ENCODE peak calls at places on chromosomes 4 and X, in five cellular contexts. O is activated effector memory CD4-positive, alpha-beta T cell treated with anti-CD3 and anti-CD28 coated beads, Interleukin-2, amount 50 U/mL, for 16 hours; G is posterior vena cava; S is activated T-cell treated with anti-CD3 and anti-CD28 coated beads, Interleukin-2, amount 50 U/mL, for 72 hours; Y is neural crest cell. D is an unnamed sample.

GRCh38 chrX:65508851-65509250 is 25.7 kb downstream of the LAS1L start:
- DNase-seq in O (no peak), G (no peak), S (no peak), Y (no peak), D (no peak)

GRCh38 chrX:2383144-2383543 is 117.6 kb downstream of the DHRSX start:
- DNase-seq in O (no peak), G (no peak), S (no peak), Y (no peak), D (no peak)

GRCh38 chrX:1167466-1167865 is 45.0 kb downstream of the CRLF2 start:
- DNase-seq in O (no peak), G (no peak), S (no peak), Y (no peak), D (no peak)

GRCh38 chrX:120213438-120214265 is 37.0 kb upstream of the ZBTB33 start:
- DNase-seq in O (peak), G (no peak), S (peak), Y (peak), D (peak)

GRCh38 chr4:88610771-88611170 is 18.5 kb downstream of the HERC3 start:
- DNase-seq in O (no peak), G (peak), S (no peak), Y (no peak), D (no peak)

GRCh38 chrX:133413218-133413925 is 1.9 kb downstream of the GPC4 start:
- DNase-seq in O (no peak), G (no peak), S (no peak), Y (no peak), D (no peak)

GRCh38 chr4:45120163-45120562 is 393.8 kb upstream of the GNPDA2 start:
- DNase-seq in O (no peak), G (no peak), S (no peak), Y (no peak), D (peak)

GRCh38 chrX:136725446-136726104 is 55.2 kb downstream of the ARHGEF6 start:
- DNase-seq in O (no peak), G (no peak), S (no peak), Y (no peak), D (no peak)

GRCh38 chrX:131746491-131746968 is 202.7 kb downstream of the OR13H1 start:
- DNase-seq in O (no peak), G (peak), S (no peak), Y (no peak), D (no peak)

GRCh38 chr4:98646422-98646821 is 12.0 kb downstream of the TSPAN5 start:
- DNase-seq in O (no peak), G (no peak), S (no peak), Y (no peak), D (no peak)

GRCh38 chr4:53709693-53710092 is 118.4 kb upstream of the LNX1 start:
- DNase-seq in O (no peak), G (no peak), S (no peak), Y (no peak), D (no peak)

GRCh38 chr4:59855630-59856352 is 1344.3 kb upstream of the ADGRL3 start:
- DNase-seq in O (no peak), G (peak), S (no peak), Y (no peak), D (no peak)

GRCh38 chr4:108337923-108338322 is 169.2 kb upstream of the LEF1 start:
- DNase-seq in O (no peak), G (no peak), S (no peak), Y (no peak), D (no peak)

GRCh38 chr4:25703731-25704388 is 48.2 kb downstream of the SLC34A2 start:
- DNase-seq in O (no peak), G (no peak), S (no peak), Y (no peak), D (no peak)

GRCh38 chr4:169293343-169294176 is 22.8 kb upstream of the SH3RF1 start:
- DNase-seq in O (no peak), G (no peak), S (no peak), Y (no peak), D (peak)

GRCh38 chrX:109939498-109939897 is 63.4 kb upstream of the TMEM164 start:
- DNase-seq in O (no peak), G (no peak), S (no peak), Y (no peak), D (no peak)

GRCh38 chr4:169439244-169439643 is 168.5 kb upstream of the SH3RF1 start:
- DNase-seq in O (no peak), G (no peak), S (no peak), Y (no peak), D (peak)

GRCh38 chr4:147078362-147078761 is 132.7 kb upstream of the TTC29 start:
- DNase-seq in O (no peak), G (no peak), S (no peak), Y (no peak), D (no peak)

GRCh38 chrX:39903937-39904336 is 193.8 kb downstream of the BCOR start:
- DNase-seq in O (no peak), G (no peak), S (peak), Y (no peak), D (no peak)

GRCh38 chr4:81052119-81053068 is 21.9 kb downstream of the BMP3 start:
- DNase-seq in O (peak), G (no peak), S (peak), Y (peak), D (peak)

GRCh38 chr4:23706972-23707676 is 182.7 kb downstream of the PPARGC1A start:
- DNase-seq in O (no peak), G (no peak), S (no peak), Y (no peak), D (no peak)

GRCh38 chr4:184728858-184729257 is 5.0 kb downstream of the CENPU start:
- DNase-seq in O (no peak), G (no peak), S (no peak), Y (no peak), D (no peak)

GRCh38 chr4:30847157-30847556 is 127.0 kb downstream of the PCDH7 start:
- DNase-seq in O (no peak), G (no peak), S (no peak), Y (no peak), D (no peak)

GRCh38 chr4:162497564-162498167 is 333.9 kb upstream of the FSTL5 start:
- DNase-seq in O (no peak), G (no peak), S (peak), Y (no peak), D (peak)

GRCh38 chrX:130704053-130705038 is 198.7 kb downstream of the ENOX2 start:
- DNase-seq in O (no peak), G (no peak), S (no peak), Y (no peak), D (no peak)

GRCh38 chr4:47612116-47613023 is 127.3 kb downstream of the ATP10D start:
- DNase-seq in O (no peak), G (no peak), S (no peak), Y (no peak), D (no peak)

GRCh38 chrX:30900227-30900626 is 11.2 kb upstream of the TAB3 start:
- DNase-seq in O (no peak), G (no peak), S (no peak), Y (no peak), D (no peak)

GRCh38 chr4:3851881-3852280 is 85.7 kb downstream of the ADRA2C start:
- DNase-seq in O (no peak), G (no peak), S (no peak), Y (no peak), D (no peak)

GRCh38 chrX:36214924-36215323 is 295.4 kb downstream of the CFAP47 start:
- DNase-seq in O (no peak), G (no peak), S (no peak), Y (no peak), D (no peak)

GRCh38 chrX:150268839-150269238 is 94.3 kb upstream of the MAMLD1 start:
- DNase-seq in O (no peak), G (no peak), S (no peak), Y (no peak), D (no peak)

GRCh38 chrX:123436512-123436911 is 252.4 kb downstream of the GRIA3 start:
- DNase-seq in O (no peak), G (no peak), S (no peak), Y (no peak), D (no peak)

GRCh38 chr4:121462660-121463261 is 81.9 kb upstream of the QRFPR start:
- DNase-seq in O (no peak), G (no peak), S (peak), Y (peak), D (peak)

GRCh38 chr4:150852237-150852636 is 162.8 kb downstream of the LRBA start:
- DNase-seq in O (no peak), G (no peak), S (no peak), Y (no peak), D (no peak)

GRCh38 chrX:18899796-18900380 is 84.0 kb downstream of the PHKA2 start:
- DNase-seq in O (no peak), G (no peak), S (no peak), Y (no peak), D (peak)

GRCh38 chr4:4848540-4848939 is 10.9 kb upstream of the MSX1 start:
- DNase-seq in O (peak), G (no peak), S (no peak), Y (no peak), D (no peak)

D was measured in GM10248.